ENCODE peak calls at places on chromosomes 7 and 10, in ten cellular contexts. L is ovary, B is osteoblast, I is transverse colon, E is bronchial epithelial cell, S is epithelial cell of proximal tubule, H is left ventricle myocardium inferior, P is pancreas, A is cardiac muscle cell, Q is cardiac fibroblast. Z is an unnamed sample.

GRCh38 chr7:70356975-70357374 is 758.7 kb downstream of the AUTS2 start:
- DNase-seq in L (no peak), B (no peak), I (no peak), E (no peak), S (no peak), H (no peak), P (no peak), A (no peak), Q (no peak), Z (no peak)

GRCh38 chr7:39911167-39911566 is 38.9 kb upstream of the CDK13 start:
- DNase-seq in L (no peak), B (no peak), I (no peak), E (no peak), S (no peak), H (no peak), P (no peak), A (no peak), Q (peak), Z (no peak)

GRCh38 chr7:115410427-115410805 is 488.5 kb downstream of the MDFIC start:
- DNase-seq in L (no peak), B (no peak), I (no peak), E (no peak), S (no peak), H (no peak), P (no peak), A (no peak), Q (no peak), Z (no peak)

GRCh38 chr10:46551701-46552525 is 4.5 kb downstream of the GPRIN2 start:
- DNase-seq in L (peak), B (peak), I (peak), E (no peak), S (no peak), H (peak), P (no peak), A (no peak), Q (no peak), Z (no peak)

GRCh38 chr10:62333135-62333889 is 40.9 kb upstream of the ZNF365 start:
- DNase-seq in L (no peak), B (no peak), I (no peak), E (no peak), S (no peak), H (no peak), P (no peak), A (no peak), Q (no peak), Z (no peak)

GRCh38 chr10:56771343-56771742 is 410.3 kb upstream of the ZWINT start:
- DNase-seq in L (no peak), B (no peak), I (no peak), E (no peak), S (no peak), H (no peak), P (no peak), A (no peak), Q (no peak), Z (no peak)

GRCh38 chr10:14010083-14010551 is 320.6 kb downstream of the FRMD4A start:
- DNase-seq in L (no peak), B (peak), I (no peak), E (peak), S (no peak), H (no peak), P (no peak), A (no peak), Q (peak), Z (peak)

GRCh38 chr10:92876509-92877036 is 28.3 kb downstream of the EXOC6 start:
- DNase-seq in L (no peak), B (no peak), I (no peak), E (no peak), S (no peak), H (no peak), P (no peak), A (no peak), Q (no peak), Z (no peak)

GRCh38 chr7:18020138-18020715 is 7.4 kb downstream of the PRPS1L1 start:
- DNase-seq in L (no peak), B (peak), I (no peak), E (peak), S (no peak), H (no peak), P (no peak), A (no peak), Q (peak), Z (no peak)

GRCh38 chr10:113924171-113924570 is 69.7 kb downstream of the NHLRC2 start:
- DNase-seq in L (no peak), B (no peak), I (no peak), E (no peak), S (no peak), H (no peak), P (no peak), A (no peak), Q (no peak), Z (no peak)

GRCh38 chr10:21385996-21386620 is 139.4 kb downstream of the SKIDA1 start:
- DNase-seq in L (no peak), B (no peak), I (no peak), E (peak), S (no peak), H (no peak), P (no peak), A (no peak), Q (peak), Z (no peak)

GRCh38 chr10:121316432-121316831 is 281.8 kb downstream of the FGFR2 start:
- DNase-seq in L (no peak), B (no peak), I (no peak), E (no peak), S (no peak), H (no peak), P (no peak), A (no peak), Q (no peak), Z (no peak)

GRCh38 chr10:125977206-125977605 is 80.8 kb downstream of the FANK1 start:
- DNase-seq in L (no peak), B (no peak), I (no peak), E (no peak), S (no peak), H (no peak), P (no peak), A (no peak), Q (no peak), Z (no peak)

GRCh38 chr10:125158528-125159485 is 1.6 kb downstream of the CTBP2 start:
- DNase-seq in L (peak), B (peak), I (peak), E (no peak), S (no peak), H (peak), P (peak), A (peak), Q (peak), Z (peak)

GRCh38 chr7:151309306-151309705 is 32.3 kb upstream of the NUB1 start:
- DNase-seq in L (no peak), B (peak), I (no peak), E (no peak), S (no peak), H (no peak), P (no peak), A (no peak), Q (peak), Z (no peak)

GRCh38 chr10:43206391-43207235 is 60.3 kb downstream of the RASGEF1A start:
- DNase-seq in L (peak), B (peak), I (peak), E (no peak), S (no peak), H (peak), P (no peak), A (no peak), Q (no peak), Z (peak)

GRCh38 chr10:22899775-22900174 is 28.1 kb upstream of the ARMC3 start:
- DNase-seq in L (no peak), B (no peak), I (no peak), E (no peak), S (no peak), H (no peak), P (no peak), A (no peak), Q (no peak), Z (no peak)

GRCh38 chr7:158110661-158111555 is 476.7 kb downstream of the PTPRN2 start:
- DNase-seq in L (no peak), B (peak), I (no peak), E (no peak), S (no peak), H (no peak), P (no peak), A (no peak), Q (no peak), Z (peak)

GRCh38 chr7:19405546-19405945 is 260.3 kb upstream of the FERD3L start:
- DNase-seq in L (no peak), B (no peak), I (no peak), E (peak), S (no peak), H (no peak), P (no peak), A (no peak), Q (peak), Z (no peak)

GRCh38 chr10:122142652-122143237 is 128.4 kb upstream of the BTBD16 start:
- DNase-seq in L (no peak), B (peak), I (no peak), E (no peak), S (no peak), H (peak), P (peak), A (peak), Q (peak), Z (peak)

GRCh38 chr7:158689500-158689899 is 15.1 kb downstream of the NCAPG2 start:
- DNase-seq in L (no peak), B (no peak), I (no peak), E (no peak), S (no peak), H (no peak), P (no peak), A (no peak), Q (no peak), Z (no peak)

GRCh38 chr7:134587736-134588135 is 38.8 kb downstream of the AKR1B15 start:
- DNase-seq in L (no peak), B (no peak), I (no peak), E (peak), S (no peak), H (no peak), P (no peak), A (no peak), Q (peak), Z (no peak)

GRCh38 chr7:100801833-100802568 is 25.3 kb downstream of the EPHB4 start:
- DNase-seq in L (peak), B (peak), I (peak), E (peak), S (no peak), H (peak), P (peak), A (no peak), Q (peak), Z (peak)

GRCh38 chr7:157404845-157405481 is 68.2 kb downstream of the DNAJB6 start:
- DNase-seq in L (peak), B (peak), I (no peak), E (peak), S (no peak), H (no peak), P (no peak), A (no peak), Q (peak), Z (peak)

GRCh38 chr10:102588875-102589274 is 55.4 kb upstream of the TRIM8 start:
- DNase-seq in L (no peak), B (no peak), I (no peak), E (no peak), S (no peak), H (no peak), P (no peak), A (no peak), Q (no peak), Z (no peak)

DNA sequence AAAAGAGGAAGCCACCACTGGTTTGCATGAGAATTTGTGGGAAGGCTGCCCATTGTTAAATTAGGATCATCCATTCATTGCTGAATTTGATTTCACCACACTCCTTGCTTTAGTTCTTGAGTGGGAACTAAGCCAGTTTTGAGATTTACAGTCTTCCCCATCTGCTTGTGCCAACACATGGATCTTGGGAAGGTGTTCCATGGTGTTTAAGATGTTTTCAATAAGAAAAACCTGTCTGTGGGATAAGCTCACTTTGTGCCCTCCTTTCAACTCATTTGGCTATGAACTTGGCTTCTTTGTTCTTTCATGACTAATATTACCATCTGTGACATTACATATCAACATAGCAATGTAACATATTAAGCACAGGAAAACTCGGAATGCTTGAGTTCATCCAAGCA is 73.2 kb downstream of the INHBA start:
- DNase-seq in L (no peak), B (no peak), I (no peak), E (no peak), S (no peak), H (no peak), P (no peak), A (no peak), Q (peak), Z (no peak)
- H3K4me3 ChIP-seq in L (no peak), B (no peak), I (no peak), E (no peak), S (no peak), H (no peak), P (no peak), A (no peak), Q (no peak), Z (no peak)

DNA sequence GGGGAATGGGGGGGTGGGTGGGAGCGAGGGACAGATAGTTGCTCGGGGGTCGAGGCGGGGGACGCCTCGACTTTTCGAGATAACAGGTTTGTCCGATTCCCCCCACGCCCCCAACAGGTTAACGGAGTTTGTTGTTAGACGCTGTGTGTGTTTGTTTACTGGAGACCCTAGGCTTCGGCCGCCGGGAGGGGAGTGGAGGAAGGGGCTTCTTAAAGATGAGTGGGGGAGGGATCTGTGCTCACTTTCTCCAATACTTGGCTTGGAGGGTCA is 846 bp downstream of the SORCS3 start:
- DNase-seq in L (no peak), B (no peak), I (no peak), E (no peak), S (no peak), H (no peak), P (no peak), A (no peak), Q (no peak), Z (no peak)
- H3K4me3 ChIP-seq in L (no peak), B (no peak), I (peak), E (no peak), S (peak), H (peak), P (no peak), A (peak), Q (no peak), Z (peak)

GRCh38 chr7:27107391-27107900 is 5.0 kb upstream of the HOXA2 start:
- DNase-seq in L (no peak), B (peak), I (peak), E (no peak), S (no peak), H (no peak), P (no peak), A (no peak), Q (no peak), Z (no peak)

GRCh38 chr7:27106181-27106905 is 3.9 kb upstream of the HOXA2 start:
- DNase-seq in L (no peak), B (peak), I (no peak), E (no peak), S (no peak), H (no peak), P (no peak), A (peak), Q (no peak), Z (peak)

GRCh38 chr7:27107901-27108381 is 5.5 kb upstream of the HOXA2 start:
- DNase-seq in L (no peak), B (no peak), I (no peak), E (no peak), S (no peak), H (no peak), P (no peak), A (no peak), Q (no peak), Z (peak)

GRCh38 chr7:27105161-27106122 is 3.0 kb upstream of the HOXA2 start:
- DNase-seq in L (no peak), B (no peak), I (no peak), E (no peak), S (no peak), H (no peak), P (no peak), A (no peak), Q (no peak), Z (peak)

DNA sequence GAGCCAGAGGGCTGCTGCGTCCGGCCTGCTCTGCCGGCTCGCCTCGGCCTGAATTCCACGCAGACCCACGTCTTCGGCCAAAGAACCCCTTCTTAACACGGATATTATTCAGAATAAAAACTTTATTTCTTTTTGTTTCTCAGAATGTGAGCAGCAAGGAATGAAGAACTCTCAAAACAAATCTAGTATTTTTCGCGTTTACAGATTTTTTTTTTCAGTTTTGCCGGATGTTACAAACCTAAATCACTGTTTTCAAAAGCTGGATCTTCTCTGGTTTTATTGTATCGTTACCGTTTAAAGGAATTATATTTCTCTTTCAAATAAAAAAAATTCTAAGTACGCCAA is 4.4 kb upstream of the HOXA2 start:
- DNase-seq in L (no peak), B (no peak), I (no peak), E (no peak), S (no peak), H (no peak), P (no peak), A (no peak), Q (no peak), Z (no peak)
- H3K4me3 ChIP-seq in L (peak), B (no peak), I (peak), E (no peak), S (peak), H (peak), P (peak), A (no peak), Q (no peak), Z (no peak)

GRCh38 chr10:6067457-6067856 is 5.3 kb upstream of the IL2RA start:
- DNase-seq in L (no peak), B (no peak), I (no peak), E (no peak), S (no peak), H (no peak), P (no peak), A (no peak), Q (no peak), Z (no peak)

GRCh38 chr10:6070647-6071046 is 8.5 kb upstream of the IL2RA start:
- DNase-seq in L (no peak), B (no peak), I (no peak), E (no peak), S (no peak), H (no peak), P (no peak), A (no peak), Q (no peak), Z (no peak)

GRCh38 chr10:6068422-6068821 is 6.3 kb upstream of the IL2RA start:
- DNase-seq in L (no peak), B (no peak), I (peak), E (no peak), S (no peak), H (peak), P (no peak), A (no peak), Q (no peak), Z (no peak)

GRCh38 chr10:6068006-6068405 is 5.8 kb upstream of the IL2RA start:
- DNase-seq in L (no peak), B (no peak), I (no peak), E (no peak), S (no peak), H (no peak), P (no peak), A (no peak), Q (no peak), Z (no peak)

DNA sequence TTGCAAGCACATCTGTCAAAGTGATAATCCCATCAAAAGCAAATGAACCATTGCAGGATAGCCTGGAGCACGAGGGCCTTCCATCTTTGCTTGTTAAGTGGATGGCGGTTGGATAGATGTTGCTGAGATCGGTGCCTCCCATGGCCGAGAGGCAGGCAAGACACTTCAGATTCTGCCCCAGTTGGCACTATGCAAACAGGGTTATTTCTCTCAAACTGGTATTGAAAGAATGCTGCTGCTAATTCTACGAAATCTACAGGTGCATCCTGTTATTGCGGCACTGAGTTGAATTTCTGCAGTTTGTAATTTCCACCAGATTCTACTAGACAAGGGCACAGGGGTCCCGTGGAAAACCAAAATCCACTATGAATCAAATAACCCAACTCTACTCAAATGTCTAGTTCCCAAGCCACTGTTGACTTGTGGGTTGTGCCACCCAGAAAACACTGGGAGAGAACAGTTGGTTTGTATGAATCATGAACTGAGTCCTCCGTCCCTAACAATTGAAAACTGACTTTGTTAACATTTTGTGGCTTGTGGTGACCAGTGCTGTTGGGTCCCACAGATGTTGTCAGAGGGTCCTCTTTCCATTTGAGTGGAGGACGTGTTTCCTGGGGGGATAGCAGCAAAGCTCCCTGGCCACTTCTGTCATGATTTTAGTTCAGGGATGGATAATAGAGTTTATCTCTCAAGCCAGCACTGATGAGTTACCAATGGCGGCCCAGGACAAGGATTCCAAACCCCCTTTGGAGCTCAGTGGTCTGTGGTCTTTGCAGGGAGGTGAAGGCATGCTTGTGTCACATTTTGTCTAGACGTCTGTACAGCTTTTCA is 7.1 kb upstream of the IL2RA start:
- DNase-seq in L (no peak), B (no peak), I (no peak), E (no peak), S (no peak), H (no peak), P (no peak), A (no peak), Q (no peak), Z (no peak)
- H3K4me3 ChIP-seq in L (no peak), B (no peak), I (no peak), E (no peak), S (no peak), H (no peak), P (no peak), A (no peak), Q (no peak), Z (no peak)

GRCh38 chr7:95595825-95596182 is 512 bp downstream of the PDK4 start:
- DNase-seq in L (no peak), B (no peak), I (peak), E (no peak), S (no peak), H (no peak), P (no peak), A (no peak), Q (no peak), Z (no peak)
- H3K4me3 ChIP-seq in L (peak), B (peak), I (peak), E (no peak), S (peak), H (peak), P (peak), A (peak), Q (peak), Z (peak)

GRCh38 chr7:155069992-155070827 is at the start of gene HTR5A:
- DNase-seq in L (peak), B (peak), I (peak), E (peak), S (peak), H (peak), P (peak), A (peak), Q (peak), Z (peak)
- H3K4me3 ChIP-seq in L (no peak), B (no peak), I (no peak), E (no peak), S (no peak), H (no peak), P (no peak), A (no peak), Q (no peak), Z (peak)

Z was measured in H7.